ENCODE peak calls at places on chromosomes 4 and X, in seven cellular contexts. Z, T, B, I, H, A and J are unnamed samples.

GRCh38 chrX:67543818-67544217 is at the start of gene AR:
- DNase-seq in I (peak; percentile 82), T (peak; percentile 36), B (no peak), H (no peak), Z (no peak), A (peak; percentile 54), J (no peak)

GRCh38 chr4:182574706-182575105 is 331.5 kb downstream of the TENM3 start:
- DNase-seq in T (no peak), H (no peak), Z (no peak), I (no peak), B (no peak), A (no peak), J (no peak)

GRCh38 chr4:142354041-142354440 is 492.1 kb downstream of the INPP4B start:
- DNase-seq in T (no peak), Z (no peak), B (no peak), I (no peak), A (no peak), H (no peak), J (no peak)

GRCh38 chr4:169859366-169860216 is 101.8 kb upstream of the HPF1 start:
- DNase-seq in H (no peak), T (no peak), I (no peak), Z (no peak), A (no peak), B (no peak), J (no peak)

GRCh38 chrX:119667111-119667928 is 25.6 kb downstream of the SEPTIN6 start:
- DNase-seq in B (no peak), Z (no peak), T (no peak), I (no peak), A (no peak), H (no peak), J (no peak)

GRCh38 chrX:41824551-41824950 is 98.8 kb downstream of the CASK start:
- DNase-seq in I (no peak), T (no peak), Z (no peak), A (peak; percentile 53), H (peak; percentile 49), B (no peak), J (no peak)

GRCh38 chrX:154731203-154731602 is 19.7 kb downstream of the GAB3 start:
- DNase-seq in B (no peak), A (no peak), Z (no peak), H (no peak), I (no peak), T (no peak), J (no peak)

GRCh38 chrX:115571712-115572111 is 10.7 kb downstream of the PLS3 start:
- DNase-seq in A (no peak), I (no peak), T (no peak), Z (no peak), H (no peak), B (no peak), J (no peak)

DNA sequence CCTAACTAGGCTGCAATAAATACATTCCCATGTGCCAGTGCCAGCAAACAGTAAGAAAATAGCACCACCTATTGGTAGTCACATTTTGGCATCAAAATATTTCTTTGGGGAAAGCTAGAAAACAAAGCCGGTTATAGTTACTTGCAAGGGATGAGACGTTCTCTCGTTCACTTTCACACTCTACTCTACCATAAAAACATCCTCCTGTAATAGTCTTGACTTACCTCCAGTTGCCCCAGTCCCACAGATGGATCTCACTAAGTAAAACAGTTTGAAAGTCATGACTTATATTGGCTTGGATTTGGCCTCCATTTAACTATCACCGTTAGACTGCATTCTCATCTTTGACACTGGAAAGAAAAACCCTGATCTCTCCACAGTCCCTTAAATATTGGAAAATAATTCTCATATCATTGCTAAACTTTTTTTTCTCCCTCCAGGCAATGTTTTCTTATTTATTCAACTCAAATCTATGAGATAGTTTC is 9.7 kb downstream of the BMP3 start:
- DNase-seq in B (no peak), T (no peak), I (no peak), Z (no peak), A (peak; percentile 36), H (peak; percentile 24), J (no peak)
- TF ChIP-seq CTCF in B (peak; percentile 68), T (peak; percentile 79), I (peak; percentile 70), Z (no peak), A (peak; percentile 78), H (peak; percentile 53), J (peak; percentile 70)

GRCh38 chrX:2320580-2321327 is 180.0 kb downstream of the DHRSX start:
- DNase-seq in Z (no peak), B (no peak), I (peak; percentile 74), A (peak; percentile 88), H (peak; percentile 6), T (peak; percentile 41), J (peak; percentile 73)

GRCh38 chrX:2324116-2324515 is 176.7 kb downstream of the DHRSX start:
- DNase-seq in Z (no peak), H (no peak), T (no peak), A (no peak), I (no peak), B (no peak), J (no peak)

GRCh38 chrX:2321411-2321810 is 179.4 kb downstream of the DHRSX start:
- DNase-seq in T (no peak), B (no peak), A (no peak), H (no peak), I (no peak), Z (no peak), J (no peak)

GRCh38 chrX:2327423-2327822 is 173.4 kb downstream of the DHRSX start:
- DNase-seq in Z (no peak), H (no peak), B (no peak), T (no peak), A (no peak), I (no peak), J (no peak)

DNA sequence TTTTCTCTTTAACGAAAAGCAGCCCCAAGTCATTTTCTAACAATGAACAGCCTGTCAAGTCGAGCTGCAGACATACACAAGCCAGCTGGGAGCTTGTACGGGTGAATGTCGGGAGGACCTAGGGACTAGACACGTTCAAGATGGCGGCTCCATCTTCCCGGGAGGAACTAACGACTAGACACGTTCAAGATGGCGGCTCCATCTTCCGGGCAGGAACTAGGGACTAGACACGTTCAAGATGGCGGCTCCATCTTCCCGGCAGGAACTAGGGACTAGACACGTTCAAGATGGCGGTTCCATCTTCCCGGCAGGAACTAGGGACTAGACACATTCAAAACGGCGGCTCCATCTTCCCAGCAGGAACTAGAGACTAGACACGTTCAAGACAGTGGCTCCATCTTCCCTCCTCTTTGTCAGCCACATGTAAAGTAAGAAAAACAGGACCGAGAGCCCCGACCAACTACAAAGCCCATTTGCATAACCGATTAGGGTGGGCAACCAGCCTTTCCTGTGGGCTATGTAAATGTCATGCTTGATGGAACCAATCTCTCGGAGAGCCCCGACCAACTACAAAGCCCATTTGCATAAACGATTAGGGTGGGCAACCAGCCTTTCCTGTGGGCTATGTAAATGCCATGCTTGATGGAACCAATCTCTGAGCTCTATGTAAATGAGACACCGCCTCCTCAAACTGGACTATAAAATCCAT is 175.5 kb downstream of the DHRSX start:
- DNase-seq in H (no peak), I (peak; percentile 66), T (peak; percentile 18), Z (no peak), A (peak; percentile 57), B (peak; percentile 80), J (peak; percentile 70)
- H3K4me3 ChIP-seq in H (no peak overlapping the region), I (peak overlapping the region; percentile 32), T (no peak overlapping the region), Z (peak overlapping the region; percentile 68), A (no peak overlapping the region), B (peak overlapping the region; percentile 48), J (peak overlapping the region; percentile 36)

GRCh38 chrX:145213504-145213903 is 33.8 kb upstream of the SPANXN1 start:
- DNase-seq in Z (no peak), I (no peak), B (no peak), A (no peak), H (no peak), T (no peak), J (no peak)
- TF ChIP-seq CTCF in Z (no peak), I (peak; percentile 61), B (peak; percentile 43), A (peak; percentile 27), H (peak; percentile 7), T (no peak), J (peak; percentile 26)

GRCh38 chr4:173736840-173737239 is 206.8 kb upstream of the HAND2 start:
- DNase-seq in A (no peak), B (no peak), I (no peak), T (peak; percentile 1), Z (no peak), H (no peak), J (no peak)
- H3K4me3 ChIP-seq in A (no peak overlapping the region), B (no peak overlapping the region), I (no peak overlapping the region), T (no peak overlapping the region), Z (no peak overlapping the region), H (no peak overlapping the region), J (no peak overlapping the region)

GRCh38 chr4:144787365-144788263 is 141.7 kb downstream of the HHIP start:
- DNase-seq in H (peak; percentile 14), T (peak; percentile 2), A (peak; percentile 37), Z (no peak), I (no peak), B (no peak), J (peak; percentile 11)
- TF ChIP-seq CTCF in H (peak; percentile 51), T (peak; percentile 63), A (peak; percentile 57), Z (peak; percentile 19), I (peak; percentile 72), B (peak; percentile 58), J (peak; percentile 56)

GRCh38 chrX:49199906-49200771 is at the start of gene SYP:
- DNase-seq in Z (peak; percentile 57), H (no peak), T (peak; percentile 46), B (peak; percentile 41), A (peak; percentile 82), I (peak; percentile 90), J (peak; percentile 44)
- H3K4me3 ChIP-seq in Z (peak within 1 kb of the TSS; percentile 70), H (no peak within 1 kb of the TSS), T (peak within 1 kb of the TSS; percentile 39), B (peak within 1 kb of the TSS; percentile 15), A (peak within 1 kb of the TSS; percentile 49), I (no peak within 1 kb of the TSS), J (peak within 1 kb of the TSS; percentile 25)

GRCh38 chr4:165542476-165542875 is 163.7 kb downstream of the CPE start:
- DNase-seq in T (no peak), H (no peak), A (no peak), B (no peak), Z (no peak), I (no peak), J (no peak)
- TF ChIP-seq CTCF in T (no peak), H (no peak), A (no peak), B (no peak), Z (no peak), I (no peak), J (no peak)

DNA sequence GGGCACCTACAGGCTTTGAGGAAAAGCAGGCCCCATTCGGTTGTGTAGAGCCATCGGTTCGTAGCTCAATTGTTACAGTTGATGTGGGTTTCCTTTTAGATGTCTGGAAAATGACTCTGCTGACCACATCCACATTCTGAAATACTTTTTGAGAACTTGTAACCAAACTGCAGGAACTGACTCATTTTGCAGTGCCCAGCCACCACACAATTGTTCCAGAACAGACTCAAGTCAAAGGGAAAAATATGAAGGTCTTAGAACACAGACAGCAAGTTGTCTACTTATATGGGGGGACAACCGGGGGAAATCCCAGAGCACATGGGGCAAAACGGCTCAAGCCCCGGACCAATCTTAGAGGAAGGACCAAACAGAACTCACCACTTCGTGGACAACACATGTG is 557.6 kb upstream of the DIPK2B start:
- DNase-seq in I (no peak), B (peak; percentile 82), H (no peak), A (peak; percentile 91), Z (no peak), T (peak; percentile 64), J (peak; percentile 84)
- H3K4me3 ChIP-seq in I (no peak overlapping the region), B (no peak overlapping the region), H (no peak overlapping the region), A (no peak overlapping the region), Z (peak overlapping the region; percentile 29), T (no peak overlapping the region), J (no peak overlapping the region)

GRCh38 chr4:155371432-155372043 is 5.2 kb downstream of the MAP9 start:
- DNase-seq in Z (no peak), H (no peak), I (no peak), B (no peak), A (peak; percentile 30), T (no peak), J (no peak)
- TF ChIP-seq CTCF in Z (peak; percentile 47), H (no peak), I (peak; percentile 62), B (peak; percentile 41), A (peak; percentile 62), T (peak; percentile 59), J (peak; percentile 30)